ENCODE peak calls at places on chromosomes 2 and 18, in four cellular contexts. W is thoracic aorta, J is endodermal cell, O is lower lobe of right lung. P is an unnamed sample.

GRCh38 chr2:101558740-101559508 is 84.0 kb upstream of the RFX8 start:
- DNase-seq in W (no peak), J (no peak), O (no peak), P (no peak)

GRCh38 chr2:234960091-234961088 is 8.6 kb downstream of the SH3BP4 start:
- DNase-seq in W (no peak), J (peak; percentile 23), O (no peak), P (no peak)

GRCh38 chr2:100291152-100291970 is 30.9 kb downstream of the LONRF2 start:
- DNase-seq in W (no peak), J (peak; percentile 76), O (peak; percentile 84), P (peak; percentile 81)

GRCh38 chr2:32357545-32358482 is 991 bp downstream of the BIRC6 start:
- DNase-seq in W (peak; percentile 6), J (peak; percentile 84), O (peak; percentile 66), P (peak; percentile 44)

GRCh38 chr2:235523486-235524150 is 29.8 kb downstream of the AGAP1 start:
- DNase-seq in W (no peak), J (no peak), O (no peak), P (no peak)

GRCh38 chr2:241432824-241433448 is 75.4 kb downstream of the STK25 start:
- DNase-seq in W (no peak), J (no peak), O (no peak), P (no peak)

GRCh38 chr2:29014811-29015414 is 33.8 kb downstream of the TOGARAM2 start:
- DNase-seq in W (no peak), J (no peak), O (peak; percentile 65), P (peak; percentile 88)

GRCh38 chr2:205682239-205683021 is at the start of gene NRP2:
- DNase-seq in W (no peak), J (peak; percentile 95), O (peak; percentile 87), P (peak; percentile 70)

GRCh38 chr2:113700186-113700841 is 56.1 kb downstream of the SLC35F5 start:
- DNase-seq in W (no peak), J (peak; percentile 55), O (peak; percentile 64), P (peak; percentile 82)

GRCh38 chr18:79394438-79395307 is 1.1 kb upstream of the NFATC1 start:
- DNase-seq in W (no peak), J (peak; percentile 85), O (no peak), P (peak; percentile 91)

GRCh38 chr2:240325654-240326031 is 109.8 kb upstream of the GPC1 start:
- DNase-seq in W (no peak), J (peak; percentile 39), O (no peak), P (no peak)

GRCh38 chr2:1282552-1282951 is 130.7 kb upstream of the TPO start:
- DNase-seq in W (no peak), J (no peak), O (no peak), P (no peak)

GRCh38 chr2:52220393-52220792 is 1188.5 kb upstream of the NRXN1 start:
- DNase-seq in W (no peak), J (no peak), O (peak; percentile 61), P (no peak)

GRCh38 chr2:234422242-234422641 is 74.6 kb downstream of the ARL4C start:
- DNase-seq in W (no peak), J (no peak), O (no peak), P (no peak)

GRCh38 chr2:10489842-10490555 is 41.9 kb upstream of the ODC1 start:
- DNase-seq in W (no peak), J (no peak), O (no peak), P (no peak)

GRCh38 chr18:75456277-75456676 is 28.8 kb upstream of the SMIM21 start:
- DNase-seq in W (no peak), J (no peak), O (no peak), P (peak; percentile 12)

GRCh38 chr2:231685349-231686191 is 22.8 kb upstream of the PTMA start:
- DNase-seq in W (no peak), J (peak; percentile 84), O (no peak), P (peak; percentile 38)

GRCh38 chr2:97714084-97714949 is 941 bp downstream of the ZAP70 start:
- DNase-seq in W (no peak), J (peak; percentile 40), O (no peak), P (peak; percentile 62)

GRCh38 chr2:75174981-75175380 is 24.3 kb downstream of the TACR1 start:
- DNase-seq in W (no peak), J (no peak), O (no peak), P (no peak)

GRCh38 chr2:134258684-134259408 is 5.0 kb downstream of the MGAT5 start:
- DNase-seq in W (no peak), J (no peak), O (no peak), P (peak; percentile 75)

GRCh38 chr2:165173215-165173614 is 30.6 kb downstream of the SCN3A start:
- DNase-seq in W (no peak), J (no peak), O (no peak), P (no peak)

GRCh38 chr18:56388571-56388970 is 249.8 kb downstream of the TXNL1 start:
- DNase-seq in W (no peak), J (no peak), O (no peak), P (no peak)

GRCh38 chr2:119820275-119820674 is 60.6 kb downstream of the PTPN4 start:
- DNase-seq in W (no peak), J (no peak), O (no peak), P (no peak)

GRCh38 chr2:231672617-231673347 is 35.5 kb upstream of the PTMA start:
- DNase-seq in W (no peak), J (peak; percentile 95), O (peak; percentile 81), P (peak; percentile 61)

GRCh38 chr2:40540026-40540425 is 88.1 kb upstream of the SLC8A1 start:
- DNase-seq in W (no peak), J (no peak), O (no peak), P (no peak)

GRCh38 chr2:236743623-236744280 is 174.1 kb downstream of the ACKR3 start:
- DNase-seq in W (no peak), J (no peak), O (no peak), P (no peak)

GRCh38 chr2:11805920-11806319 is 59.5 kb downstream of the LPIN1 start:
- DNase-seq in W (no peak), J (peak; percentile 26), O (no peak), P (no peak)

GRCh38 chr18:13269599-13270011 is 51.0 kb downstream of the LDLRAD4 start:
- DNase-seq in W (no peak), J (no peak), O (no peak), P (peak; percentile 66)

GRCh38 chr2:205989291-205990071 is 96.5 kb downstream of the INO80D start:
- DNase-seq in W (no peak), J (no peak), O (no peak), P (no peak)

GRCh38 chr2:38446418-38446817 is 69.3 kb upstream of the ATL2 start:
- DNase-seq in W (no peak), J (peak; percentile 67), O (no peak), P (no peak)

GRCh38 chr2:203720011-203720410 is 13.6 kb downstream of the CD28 start:
- DNase-seq in W (no peak), J (peak; percentile 61), O (no peak), P (peak; percentile 26)

DNA sequence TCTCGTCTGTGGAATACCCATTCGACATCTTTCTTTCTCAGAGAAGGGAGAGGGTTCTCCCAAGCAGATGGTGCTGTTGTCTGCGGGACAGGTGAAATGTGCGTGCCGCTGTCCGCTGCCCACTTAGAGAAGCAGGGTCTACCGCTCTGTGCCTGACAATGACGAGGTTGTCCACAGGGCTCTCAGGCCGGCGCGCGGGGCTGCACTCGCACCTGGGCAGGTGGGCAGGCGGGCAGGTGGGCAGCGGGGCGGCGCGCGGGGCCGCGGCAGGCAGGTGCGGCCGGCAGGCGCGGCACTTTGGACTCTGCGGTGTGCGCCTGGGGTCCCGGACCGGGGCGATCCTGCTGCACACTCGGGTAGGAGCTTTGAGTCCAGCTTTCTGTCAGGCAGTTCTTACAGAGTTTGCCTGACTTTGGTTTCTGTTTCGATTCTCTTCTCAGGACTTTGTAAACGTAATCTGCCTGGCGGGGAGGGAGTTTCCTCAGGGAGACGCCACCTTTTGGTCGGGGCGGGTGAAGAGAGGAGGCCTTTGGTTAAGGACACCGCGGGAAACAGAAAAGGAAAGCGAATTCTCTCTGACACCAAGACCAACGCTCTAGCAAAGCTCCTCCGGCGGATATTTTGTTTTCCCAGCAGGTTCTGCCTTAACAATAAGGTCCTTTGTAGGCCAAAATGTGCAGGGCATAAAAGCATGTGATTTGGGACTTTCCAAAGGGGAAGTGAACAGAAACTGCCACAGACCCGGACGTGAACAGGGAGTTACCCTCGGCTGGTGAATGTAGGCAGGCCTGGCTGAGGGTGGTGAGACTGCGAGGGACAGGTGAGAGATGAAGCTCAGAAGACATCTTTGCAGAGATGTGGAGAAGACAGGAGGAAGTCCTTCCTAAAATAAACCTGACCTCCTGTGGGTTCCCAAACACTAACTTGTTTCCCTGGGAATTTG is at the start of gene IFIH1:
- DNase-seq in W (peak; percentile 52), J (peak; percentile 89), O (peak; percentile 86), P (peak; percentile 85)
- TF ChIP-seq CTCF in W (no peak), J (peak; percentile 60), O (peak; percentile 35), P (peak; percentile 30)

GRCh38 chr18:9898792-9899549 is 13.2 kb downstream of the TXNDC2 start:
- DNase-seq in W (no peak), J (peak; percentile 24), O (no peak), P (peak; percentile 26)
- TF ChIP-seq CTCF in W (no peak), J (no peak), O (no peak), P (no peak)

DNA sequence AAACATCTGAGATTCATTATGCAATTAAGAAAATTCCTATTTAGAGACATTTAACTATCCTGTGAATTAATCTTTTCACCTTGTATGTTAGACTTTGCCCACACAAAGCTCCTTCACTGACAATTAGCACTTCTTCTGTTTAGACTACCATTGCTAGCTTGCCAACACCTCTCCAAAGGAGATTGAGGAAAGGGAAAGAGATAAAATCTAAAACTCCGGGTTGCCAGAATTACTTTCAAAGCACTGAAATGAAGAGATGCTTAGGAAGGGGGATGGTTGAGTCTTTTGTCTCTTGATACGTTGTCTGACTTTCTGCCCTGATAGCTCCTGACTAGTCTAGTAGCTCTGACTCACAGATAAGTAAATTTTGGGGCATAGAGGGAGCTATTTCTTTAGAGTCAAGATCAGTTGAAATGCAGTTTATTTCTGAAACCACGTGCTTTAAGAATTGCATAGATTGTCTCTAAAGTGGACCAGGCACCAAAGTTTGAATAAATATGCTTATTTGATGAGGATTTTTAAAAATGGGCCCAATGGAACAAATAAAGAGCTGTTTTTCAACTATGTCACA is 74.1 kb upstream of the DSEL start:
- DNase-seq in W (no peak), J (no peak), O (no peak), P (no peak)
- TF ChIP-seq CTCF in W (no peak), J (no peak), O (no peak), P (no peak)

DNA sequence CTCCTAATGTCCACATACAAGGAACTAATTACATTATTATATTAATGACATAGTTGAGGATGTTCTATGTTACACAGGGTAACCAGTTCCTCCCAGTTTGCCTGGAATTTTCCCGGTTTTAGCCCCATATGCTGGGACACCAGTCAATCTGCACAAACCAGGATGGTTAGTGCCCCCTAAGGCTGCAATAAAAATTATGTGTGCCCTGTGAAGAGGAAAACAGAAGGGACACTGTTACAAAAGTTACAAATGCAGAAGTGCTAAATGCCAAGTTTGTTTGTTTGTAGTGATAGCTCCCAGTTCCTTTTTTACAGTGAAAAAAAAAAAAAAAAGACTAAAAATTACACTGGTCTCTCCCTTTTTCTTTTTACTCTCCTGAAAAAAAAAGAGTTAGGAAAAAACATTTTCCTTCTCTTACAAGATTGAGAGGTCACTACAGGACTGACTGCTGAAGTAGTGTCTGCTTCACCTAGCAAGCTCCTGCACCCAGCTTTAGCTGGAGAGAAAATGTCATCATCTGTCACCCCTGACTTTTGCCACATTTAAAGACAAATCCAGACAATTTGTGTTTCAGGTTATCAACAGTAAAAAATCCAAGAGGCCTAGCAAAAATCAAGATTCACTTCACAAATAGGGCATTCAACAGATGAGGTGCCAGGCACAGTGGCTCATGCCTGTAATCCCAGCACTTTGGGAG is 3.2 kb downstream of the ANKRD44 start:
- DNase-seq in W (no peak), J (no peak), O (no peak), P (no peak)
- TF ChIP-seq CTCF in W (no peak), J (peak; percentile 29), O (no peak), P (no peak)